ENCODE peak calls at places on chromosomes 4 and X, in four cellular contexts. M is H1, P is GM12878, N is HepG2. R is an unnamed sample.
A peak's percentile ranks its signal among the peaks of the same experiment; 100 is the strongest.

GRCh38 chrX:6021316-6022091 is 207.2 kb downstream of the NLGN4X start:
- DNase-seq in M (peak; percentile 61), P (no peak), N (peak; percentile 2), R (peak; percentile 42)

GRCh38 chrX:45774961-45775360 is 574.3 kb upstream of the DIPK2B start:
- DNase-seq in M (no peak), P (no peak), N (no peak), R (no peak)

GRCh38 chrX:150664290-150664689 is 28.9 kb upstream of the MTMR1 start:
- DNase-seq in M (no peak), P (no peak), N (no peak), R (no peak)

GRCh38 chr4:40369437-40370278 is 34.5 kb downstream of the CHRNA9 start:
- DNase-seq in M (no peak), P (no peak), N (peak; percentile 47), R (no peak)

GRCh38 chrX:39149761-39150160 is 348.5 kb downstream of the MID1IP1 start:
- DNase-seq in M (peak; percentile 83), P (no peak), N (peak; percentile 3), R (peak; percentile 47)

GRCh38 chr4:183256756-183257385 is 63.2 kb downstream of the CLDN22 start:
- DNase-seq in M (peak; percentile 73), P (no peak), N (peak; percentile 40), R (no peak)

GRCh38 chrX:112056886-112057285 is 25.7 kb downstream of the TRPC5 start:
- DNase-seq in M (no peak), P (peak; percentile 13), N (no peak), R (no peak)

GRCh38 chr4:61408163-61408562 is 208.0 kb downstream of the ADGRL3 start:
- DNase-seq in M (no peak), P (no peak), N (no peak), R (no peak)

GRCh38 chrX:71664889-71665491 is 2.4 kb upstream of the LOC101059915 start:
- DNase-seq in M (no peak), P (no peak), N (no peak), R (no peak)

DNA sequence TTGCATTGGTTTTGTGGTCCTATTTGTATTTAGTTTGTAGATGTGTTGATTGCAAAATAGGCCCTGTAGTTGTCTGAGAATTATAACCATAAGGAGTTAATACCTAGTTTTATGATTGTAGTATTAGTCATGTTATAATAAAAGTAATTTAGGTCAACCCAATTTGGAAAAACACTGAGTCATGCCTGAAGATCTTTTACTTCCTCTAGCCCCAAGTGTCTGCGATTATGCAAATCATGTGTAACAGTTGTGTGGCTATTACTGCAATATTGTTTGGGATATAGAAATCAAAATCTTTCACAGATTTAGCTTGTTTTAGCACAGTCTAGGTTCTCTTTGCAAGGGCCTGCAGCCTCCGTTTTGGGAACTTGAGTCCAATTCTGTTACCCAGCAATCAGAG is 12.6 kb downstream of the SRD5A3 start:
- DNase-seq in M (no peak), P (peak; percentile 5), N (no peak), R (no peak)
- TF ChIP-seq SUZ12 in M (no peak), P (no peak), N (no peak), R (no peak)

GRCh38 chr4:168877407-168877778 is 132.7 kb downstream of the CBR4 start:
- DNase-seq in M (no peak), P (no peak), N (no peak), R (no peak)
- H3K9ac ChIP-seq in M (no peak overlapping the region), P (no peak overlapping the region), N (no peak overlapping the region), R (no peak overlapping the region)

DNA sequence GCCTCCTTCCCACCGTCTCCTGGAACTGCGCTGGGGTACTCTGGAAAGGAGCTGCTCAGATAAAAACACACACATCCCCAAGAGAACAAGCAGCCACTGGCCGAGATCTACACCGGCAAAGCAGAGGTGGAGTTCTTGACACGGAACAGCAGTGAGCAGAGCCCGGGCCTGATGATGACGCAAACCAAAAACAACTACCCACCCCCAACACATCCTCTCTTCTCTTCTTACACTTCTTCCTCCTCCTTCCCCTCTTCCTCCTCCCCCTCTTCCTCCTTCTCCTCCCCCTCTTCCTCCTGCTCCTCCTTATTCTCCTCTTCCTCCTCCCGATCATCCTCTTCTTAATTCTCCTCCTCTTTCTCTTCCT is 4.6 kb downstream of the PNMA5 start:
- DNase-seq in M (no peak), P (no peak), N (no peak), R (no peak)
- TF ChIP-seq SUZ12 in M (no peak), P (no peak), N (no peak), R (no peak)

GRCh38 chr4:165010487-165010886 is 21.3 kb upstream of the TRIM60 start:
- DNase-seq in M (no peak), P (no peak), N (no peak), R (no peak)
- H3K9ac ChIP-seq in M (no peak overlapping the region), P (no peak overlapping the region), N (no peak overlapping the region), R (no peak overlapping the region)

GRCh38 chr4:48300004-48300403 is 30.4 kb upstream of the TEC start:
- DNase-seq in M (no peak), P (no peak), N (no peak), R (no peak)
- TF ChIP-seq SUZ12 in M (no peak), P (no peak), N (no peak), R (no peak)

DNA sequence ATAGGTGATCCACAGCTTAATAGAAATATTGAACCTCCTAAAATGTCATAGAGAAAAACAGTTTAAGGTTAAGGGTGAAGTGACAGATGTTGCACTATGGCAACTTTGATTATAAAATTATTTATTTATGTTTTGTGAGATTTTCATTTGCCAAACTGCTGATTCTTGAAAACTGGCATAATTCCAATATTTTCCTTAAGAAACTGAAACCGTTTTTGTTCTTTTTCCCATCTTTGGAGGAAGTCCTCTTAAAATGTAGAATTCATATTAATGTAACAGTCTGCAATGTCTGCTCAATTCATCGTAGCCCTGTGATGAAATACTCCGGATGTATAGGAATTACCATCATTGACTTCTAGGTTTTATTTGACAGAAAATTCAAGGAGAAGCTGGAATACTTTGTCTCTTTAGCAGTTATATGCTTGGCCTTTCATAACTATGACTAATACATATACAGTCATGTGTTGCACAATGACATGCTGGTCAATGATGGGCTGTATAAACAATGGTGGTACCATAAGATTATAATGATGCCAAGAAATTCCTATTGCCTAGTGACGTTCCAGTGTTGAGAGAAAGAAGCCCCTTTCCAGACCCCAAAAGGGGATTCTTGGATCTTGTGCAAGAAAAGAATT is 185.0 kb upstream of the GPRIN3 start:
- DNase-seq in M (no peak), P (no peak), N (no peak), R (no peak)
- H3K9ac ChIP-seq in M (no peak overlapping the region), P (no peak overlapping the region), N (no peak overlapping the region), R (no peak overlapping the region)

R was measured in NT2/D1.